ENCODE peak calls at places on chromosomes 11 and 22, in five cellular contexts. H is H9, R is endodermal cell, Q is PC-3, W is Karpas-422. E is an unnamed sample.

GRCh38 chr11:74723511-74723910 is 7.7 kb downstream of the CHRDL2 start:
- DNase-seq in R (no peak), Q (no peak), W (no peak), H (no peak), E (no peak)

GRCh38 chr11:72584293-72584921 is 89.8 kb downstream of the PDE2A start:
- DNase-seq in Q (no peak), W (no peak), H (peak), R (peak), E (no peak)

GRCh38 chr11:60939828-60940227 is 12.1 kb downstream of the SLC15A3 start:
- DNase-seq in R (no peak), W (no peak), H (no peak), Q (no peak), E (no peak)

GRCh38 chr11:11265994-11266606 is 87.0 kb downstream of the CSNK2A3 start:
- DNase-seq in W (peak), H (peak), Q (peak), R (peak), E (peak)

GRCh38 chr11:119713361-119714040 is 15.5 kb downstream of the NECTIN1 start:
- DNase-seq in W (no peak), H (no peak), R (no peak), Q (no peak), E (no peak)

GRCh38 chr11:29119691-29120328 is 897.0 kb downstream of the KCNA4 start:
- DNase-seq in Q (peak), W (no peak), R (no peak), H (no peak), E (peak)

GRCh38 chr22:38401336-38402084 is 53.5 kb downstream of the KCNJ4 start:
- DNase-seq in H (peak), R (peak), W (peak), Q (no peak), E (no peak)

GRCh38 chr11:12222099-12222751 is 111.8 kb downstream of the MICAL2 start:
- DNase-seq in R (no peak), H (no peak), W (no peak), Q (no peak), E (no peak)

GRCh38 chr11:18012314-18012905 is 437 bp downstream of the SERGEF start:
- DNase-seq in R (peak), W (peak), Q (peak), H (peak), E (peak)

GRCh38 chr11:111307472-111308108 is 9.2 kb downstream of the POU2AF3 start:
- DNase-seq in W (peak), R (no peak), Q (peak), H (no peak), E (no peak)

GRCh38 chr11:112025682-112026081 is 474 bp downstream of the DLAT start:
- DNase-seq in W (no peak), Q (no peak), R (no peak), H (no peak), E (peak)

GRCh38 chr22:29032584-29032983 is 29.0 kb downstream of the C22orf31 start:
- DNase-seq in H (no peak), Q (peak), W (no peak), R (no peak), E (no peak)

GRCh38 chr11:117199061-117199915 is at the start of gene TAGLN:
- DNase-seq in W (no peak), H (peak), R (peak), Q (peak), E (peak)

GRCh38 chr22:29148826-29149225 is 56.9 kb upstream of the EMID1 start:
- DNase-seq in R (no peak), H (peak), W (no peak), Q (no peak), E (no peak)

GRCh38 chr11:74683279-74683871 is 47.9 kb downstream of the CHRDL2 start:
- DNase-seq in Q (no peak), W (no peak), H (no peak), R (peak), E (no peak)

GRCh38 chr22:24383061-24383460 is 44.3 kb upstream of the ADORA2A start:
- DNase-seq in H (no peak), W (no peak), R (no peak), Q (no peak), E (no peak)

GRCh38 chr11:12673601-12673923 is 659 bp upstream of the TEAD1 start:
- DNase-seq in R (no peak), H (no peak), W (no peak), Q (no peak), E (no peak)

GRCh38 chr11:47131136-47131535 is 45.5 kb downstream of the ARFGAP2 start:
- DNase-seq in W (no peak), Q (no peak), R (peak), H (no peak), E (no peak)

GRCh38 chr11:116731097-116731761 is 41.6 kb downstream of the BUD13 start:
- DNase-seq in R (peak), W (no peak), Q (peak), H (peak), E (no peak)

GRCh38 chr11:114318361-114318760 is 22.2 kb downstream of the NNMT start:
- DNase-seq in H (no peak), Q (no peak), W (no peak), R (no peak), E (no peak)

GRCh38 chr11:114316980-114317675 is 20.9 kb downstream of the NNMT start:
- DNase-seq in W (no peak), R (no peak), Q (no peak), H (no peak), E (no peak)

GRCh38 chr11:114317738-114318137 is 21.5 kb downstream of the NNMT start:
- DNase-seq in R (peak), Q (peak), H (peak), W (peak), E (no peak)

GRCh38 chr11:114321621-114322257 is 25.5 kb downstream of the NNMT start:
- DNase-seq in Q (peak), W (no peak), R (no peak), H (no peak), E (peak)

DNA sequence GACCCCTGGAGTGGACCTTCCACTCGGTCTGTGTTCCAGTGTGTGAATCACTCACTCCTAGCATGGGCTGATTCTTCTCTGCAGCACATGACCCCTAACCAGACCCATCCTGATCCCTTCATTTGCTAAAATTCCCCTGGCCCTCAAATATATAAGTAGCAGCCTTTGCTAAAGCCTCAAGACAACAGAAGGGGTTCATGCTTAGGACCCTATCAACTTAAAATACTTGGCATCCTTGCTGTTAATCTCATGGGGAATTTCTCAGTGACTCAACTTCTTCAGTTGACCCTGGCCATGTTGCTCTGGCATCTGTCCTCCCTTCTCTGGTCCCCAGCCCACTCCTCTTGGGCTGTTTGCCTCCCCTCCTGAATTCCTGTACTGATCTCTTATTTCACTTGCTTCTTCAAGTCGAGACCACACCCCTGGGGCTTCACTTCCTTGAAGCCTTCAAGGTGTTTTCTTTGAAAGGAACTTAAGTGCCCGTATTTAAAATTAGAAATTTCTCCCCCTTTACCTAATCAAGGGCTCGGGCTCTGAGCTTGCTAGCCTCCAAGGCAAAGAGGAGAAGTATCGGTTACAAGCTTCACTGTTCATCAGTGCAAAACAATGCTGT is 23.6 kb downstream of the NNMT start:
- DNase-seq in R (peak), W (no peak), H (peak), Q (no peak), E (no peak)
- H3K27ac ChIP-seq in R (no peak), W (no peak), H (no peak), Q (no peak), E (no peak)

GRCh38 chr22:42439821-42440674 is 7.8 kb upstream of the NFAM1 start:
- DNase-seq in Q (peak), H (no peak), R (peak), W (peak), E (peak)

GRCh38 chr22:42439021-42439420 is 6.8 kb upstream of the NFAM1 start:
- DNase-seq in R (no peak), H (no peak), W (peak), Q (no peak), E (no peak)

GRCh38 chr22:42436402-42436801 is 4.2 kb upstream of the NFAM1 start:
- DNase-seq in R (peak), Q (no peak), H (no peak), W (no peak), E (no peak)

GRCh38 chr22:42437488-42438292 is 5.5 kb upstream of the NFAM1 start:
- DNase-seq in H (peak), R (peak), Q (peak), W (peak), E (peak)

DNA sequence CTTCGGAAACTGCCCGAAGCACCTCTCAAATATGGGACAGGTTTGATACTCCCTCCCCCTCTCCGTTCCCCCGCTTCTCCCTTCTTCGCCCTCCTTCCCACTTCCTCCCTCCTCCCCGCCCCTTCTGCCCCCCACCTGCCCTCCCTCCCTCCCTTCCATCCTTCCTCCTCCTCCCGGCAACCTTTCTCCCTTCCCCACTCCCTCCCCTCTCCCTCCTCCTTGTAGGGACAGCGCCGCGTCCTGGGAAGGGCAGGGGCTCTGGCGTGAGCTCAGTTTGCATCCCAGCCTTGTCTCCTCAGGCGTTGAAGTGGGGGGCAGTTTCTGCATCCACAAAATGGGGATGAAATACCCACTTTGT is 6.1 kb upstream of the NFAM1 start:
- DNase-seq in W (no peak), H (peak), R (peak), Q (no peak), E (no peak)
- H3K9ac ChIP-seq in W (peak), H (no peak), R (no peak), Q (no peak), E (no peak)

DNA sequence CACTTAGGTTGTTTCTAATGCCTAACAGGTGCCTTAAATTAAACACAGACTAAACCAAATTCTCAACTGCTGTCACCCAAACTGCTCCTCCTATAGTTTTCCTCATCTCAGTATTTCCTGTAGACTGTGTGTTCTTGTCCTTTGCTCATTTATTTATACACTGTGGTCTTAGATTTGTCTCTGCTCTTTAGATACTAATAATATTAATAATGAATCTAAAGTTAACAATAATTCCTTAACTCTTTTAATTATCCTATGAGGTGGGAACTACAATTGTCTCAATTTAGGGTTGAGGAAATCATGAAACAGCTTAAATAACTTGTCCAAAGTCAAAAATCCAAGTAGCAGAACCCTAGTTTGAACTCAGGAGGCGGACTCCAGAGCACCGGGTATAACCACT is 43.9 kb upstream of the YPEL1 start:
- DNase-seq in H (no peak), W (no peak), Q (no peak), R (no peak), E (no peak)
- H3K27ac ChIP-seq in H (no peak), W (no peak), Q (no peak), R (no peak), E (no peak)

DNA sequence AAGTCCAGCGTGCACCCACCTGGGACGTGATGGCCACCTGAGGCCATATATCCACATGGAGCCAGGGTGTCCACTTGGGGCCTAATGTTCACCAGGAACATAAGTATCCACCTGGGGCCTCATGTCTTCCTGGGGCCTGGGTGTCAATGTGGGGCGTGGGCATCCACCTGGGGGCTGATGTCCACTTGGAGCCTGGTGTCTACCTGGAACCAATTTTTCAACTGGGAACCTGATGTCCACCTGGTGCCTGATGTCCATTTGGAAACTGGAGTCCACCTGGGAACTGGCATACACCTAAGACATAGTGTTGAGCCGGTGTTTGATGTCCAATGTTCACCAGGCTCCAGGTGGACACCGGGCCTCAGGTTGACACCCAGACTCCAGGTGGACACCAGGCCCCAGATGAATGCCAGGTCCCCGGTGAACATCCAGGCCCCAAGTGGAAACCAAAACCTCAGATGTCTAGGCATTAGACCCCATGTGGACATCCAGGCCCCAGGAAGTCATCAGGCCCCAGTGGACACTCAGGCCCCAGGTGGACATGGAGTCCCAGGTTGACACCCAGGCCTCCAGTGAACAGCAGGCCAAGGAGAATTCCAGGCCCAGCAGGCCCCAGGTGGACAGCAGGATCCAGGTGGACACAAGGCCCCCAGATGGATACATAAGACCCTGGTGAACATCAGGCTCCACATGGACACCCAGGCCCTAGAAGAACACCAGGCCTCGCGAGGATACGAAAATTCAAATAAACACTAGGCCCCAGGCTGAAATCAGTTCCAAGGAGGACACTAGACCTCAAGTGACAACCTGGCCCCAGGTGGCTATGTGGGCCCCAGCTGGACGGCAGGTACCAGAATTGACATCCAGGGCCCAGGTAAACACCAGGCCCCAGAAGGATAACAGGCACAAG is 56.0 kb upstream of the SEPTIN5 start:
- DNase-seq in R (peak), Q (no peak), W (no peak), H (no peak), E (no peak)
- H3K9ac ChIP-seq in R (no peak), Q (no peak), W (no peak), H (no peak), E (no peak)

GRCh38 chr11:76632492-76632891 is 38.1 kb downstream of the LRRC32 start:
- DNase-seq in R (no peak), W (no peak), Q (no peak), H (no peak), E (no peak)
- H3K27ac ChIP-seq in R (no peak), W (no peak), Q (no peak), H (no peak), E (no peak)

GRCh38 chr11:68538025-68538424 is 77.5 kb downstream of the PPP6R3 start:
- DNase-seq in W (no peak), R (no peak), Q (peak), H (no peak), E (no peak)
- H3K9ac ChIP-seq in W (no peak), R (no peak), Q (no peak), H (no peak), E (no peak)

DNA sequence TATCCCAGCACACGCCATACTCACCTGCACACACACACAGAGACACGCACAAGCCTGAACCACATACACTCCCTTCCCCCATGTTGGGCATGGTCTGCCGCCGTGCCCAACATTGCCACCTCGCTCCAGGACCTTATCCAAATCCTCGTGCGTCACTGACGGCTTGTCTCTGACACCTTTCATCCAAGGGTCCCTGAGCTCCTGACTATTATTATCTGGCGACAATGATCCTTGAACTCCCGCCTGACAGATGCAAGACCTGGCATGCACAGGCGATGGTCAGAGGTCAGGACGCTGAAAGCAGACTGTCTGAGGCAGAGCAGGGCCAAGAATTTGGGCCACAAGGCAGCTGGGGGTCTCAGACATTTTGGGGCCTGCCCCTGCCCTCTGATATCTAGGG is 4.2 kb downstream of the MB start:
- DNase-seq in R (no peak), H (no peak), W (no peak), Q (no peak), E (no peak)
- H3K27ac ChIP-seq in R (no peak), H (no peak), W (no peak), Q (no peak), E (no peak)

E was measured in mammary epithelial cell.